ENCODE peak calls at places on chromosome 10, in nine cellular contexts. M is transverse colon, B is gastrocnemius medialis, R is heart left ventricle, C is IMR-90, T is spleen, X is Peyer's patch, A is adrenal gland, Q is prostate gland. V is an unnamed sample.

GRCh38 chr10:127948791-127949190 is 41.9 kb downstream of the PTPRE start:
- DNase-seq in M (no peak), B (no peak), R (no peak), C (no peak), T (no peak), X (no peak), A (no peak), Q (no peak), V (no peak)

GRCh38 chr10:44008270-44008916 is 359.7 kb upstream of the ZNF32 start:
- DNase-seq in M (no peak), B (no peak), R (peak), C (peak), T (no peak), X (no peak), A (no peak), Q (no peak), V (no peak)

GRCh38 chr10:50624866-50625491 is 1.2 kb upstream of the SGMS1 start:
- DNase-seq in M (peak), B (peak), R (peak), C (peak), T (no peak), X (peak), A (peak), Q (peak), V (peak)

GRCh38 chr10:6347391-6347951 is 144.7 kb downstream of the PFKFB3 start:
- DNase-seq in M (no peak), B (no peak), R (no peak), C (peak), T (peak), X (peak), A (no peak), Q (no peak), V (no peak)

GRCh38 chr10:76879116-76879706 is 758.4 kb downstream of the KCNMA1 start:
- DNase-seq in M (no peak), B (no peak), R (no peak), C (no peak), T (no peak), X (no peak), A (no peak), Q (no peak), V (no peak)

GRCh38 chr10:79926037-79926436 is 22.9 kb downstream of the SFTPD start:
- DNase-seq in M (no peak), B (no peak), R (no peak), C (no peak), T (peak), X (no peak), A (no peak), Q (no peak), V (no peak)

GRCh38 chr10:100520811-100521210 is 1.1 kb upstream of the SEC31B start:
- DNase-seq in M (no peak), B (no peak), R (no peak), C (peak), T (no peak), X (no peak), A (no peak), Q (no peak), V (no peak)

GRCh38 chr10:77189056-77189455 is 448.6 kb downstream of the KCNMA1 start:
- DNase-seq in M (no peak), B (no peak), R (no peak), C (no peak), T (no peak), X (no peak), A (no peak), Q (no peak), V (no peak)

GRCh38 chr10:129031233-129032150 is 435.5 kb upstream of the MGMT start:
- DNase-seq in M (peak), B (peak), R (peak), C (peak), T (no peak), X (no peak), A (peak), Q (peak), V (peak)

GRCh38 chr10:103687172-103687571 is 168.2 kb downstream of the SH3PXD2A start:
- DNase-seq in M (no peak), B (no peak), R (no peak), C (no peak), T (no peak), X (no peak), A (no peak), Q (no peak), V (no peak)

GRCh38 chr10:29055091-29055490 is 233.8 kb upstream of the LYZL1 start:
- DNase-seq in M (no peak), B (no peak), R (no peak), C (no peak), T (no peak), X (no peak), A (no peak), Q (no peak), V (no peak)

GRCh38 chr10:90930971-90931841 is 10.3 kb upstream of the ANKRD1 start:
- DNase-seq in M (no peak), B (peak), R (peak), C (peak), T (no peak), X (no peak), A (peak), Q (no peak), V (no peak)

GRCh38 chr10:42865716-42866114 is 83.1 kb downstream of the BMS1 start:
- DNase-seq in M (no peak), B (no peak), R (peak), C (no peak), T (no peak), X (no peak), A (no peak), Q (no peak), V (no peak)

GRCh38 chr10:6647811-6648526 is 67.9 kb upstream of the PRKCQ start:
- DNase-seq in M (peak), B (peak), R (peak), C (no peak), T (peak), X (peak), A (peak), Q (no peak), V (peak)

GRCh38 chr10:7457478-7458316 is 46.9 kb upstream of the SFMBT2 start:
- DNase-seq in M (no peak), B (no peak), R (no peak), C (no peak), T (no peak), X (no peak), A (no peak), Q (no peak), V (no peak)

GRCh38 chr10:78996449-78997129 is 72.2 kb upstream of the ZMIZ1 start:
- DNase-seq in M (no peak), B (no peak), R (no peak), C (no peak), T (no peak), X (no peak), A (no peak), Q (no peak), V (no peak)

GRCh38 chr10:20355915-20356314 is 539.7 kb downstream of the PLXDC2 start:
- DNase-seq in M (no peak), B (no peak), R (no peak), C (no peak), T (no peak), X (no peak), A (no peak), Q (no peak), V (no peak)

DNA sequence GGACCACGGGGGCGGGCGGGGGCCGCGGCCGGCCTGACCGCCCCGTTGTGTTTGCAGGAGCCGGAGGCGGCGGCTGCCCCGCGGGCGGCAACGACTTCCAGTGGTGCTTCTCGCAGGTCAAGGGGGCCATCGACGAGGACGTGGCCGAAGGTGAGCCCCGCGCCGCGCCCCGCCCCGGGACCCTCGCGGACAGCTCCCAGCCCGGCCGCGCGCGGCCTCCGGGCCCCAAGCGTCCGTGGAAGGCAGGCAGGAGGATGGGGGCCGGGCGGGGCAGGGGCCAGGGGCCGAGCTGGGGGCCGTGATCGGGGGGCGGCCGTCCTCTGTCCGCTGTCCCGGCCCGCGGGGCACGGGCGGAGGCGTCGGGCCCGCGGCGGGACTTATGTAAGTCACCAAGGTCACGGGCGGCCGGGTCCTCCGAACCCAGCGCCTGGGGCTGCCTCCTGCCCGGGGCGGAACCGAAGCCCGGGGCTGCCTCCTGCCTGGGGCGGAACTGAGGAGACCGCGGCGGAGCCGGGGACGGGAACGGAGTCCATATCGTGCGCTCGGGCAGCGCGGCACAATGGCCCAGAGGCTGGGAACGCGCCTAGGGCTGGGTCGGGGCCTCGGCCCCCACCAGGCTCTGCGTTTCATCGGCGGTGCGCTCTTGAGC is 497 bp downstream of the PPP2R2D start:
- DNase-seq in M (peak), B (peak), R (peak), C (peak), T (peak), X (peak), A (peak), Q (peak), V (peak)
- TF ChIP-seq POLR2A in M (peak), B (no peak), R (no peak), C (no peak), T (no peak), X (peak), A (no peak), Q (peak), V (peak)

GRCh38 chr10:88991161-88991899 is 732 bp downstream of the FAS start:
- DNase-seq in M (peak), B (peak), R (peak), C (peak), T (peak), X (peak), A (peak), Q (peak), V (peak)
- TF ChIP-seq POLR2A in M (peak), B (peak), R (peak), C (peak), T (no peak), X (peak), A (peak), Q (peak), V (peak)

DNA sequence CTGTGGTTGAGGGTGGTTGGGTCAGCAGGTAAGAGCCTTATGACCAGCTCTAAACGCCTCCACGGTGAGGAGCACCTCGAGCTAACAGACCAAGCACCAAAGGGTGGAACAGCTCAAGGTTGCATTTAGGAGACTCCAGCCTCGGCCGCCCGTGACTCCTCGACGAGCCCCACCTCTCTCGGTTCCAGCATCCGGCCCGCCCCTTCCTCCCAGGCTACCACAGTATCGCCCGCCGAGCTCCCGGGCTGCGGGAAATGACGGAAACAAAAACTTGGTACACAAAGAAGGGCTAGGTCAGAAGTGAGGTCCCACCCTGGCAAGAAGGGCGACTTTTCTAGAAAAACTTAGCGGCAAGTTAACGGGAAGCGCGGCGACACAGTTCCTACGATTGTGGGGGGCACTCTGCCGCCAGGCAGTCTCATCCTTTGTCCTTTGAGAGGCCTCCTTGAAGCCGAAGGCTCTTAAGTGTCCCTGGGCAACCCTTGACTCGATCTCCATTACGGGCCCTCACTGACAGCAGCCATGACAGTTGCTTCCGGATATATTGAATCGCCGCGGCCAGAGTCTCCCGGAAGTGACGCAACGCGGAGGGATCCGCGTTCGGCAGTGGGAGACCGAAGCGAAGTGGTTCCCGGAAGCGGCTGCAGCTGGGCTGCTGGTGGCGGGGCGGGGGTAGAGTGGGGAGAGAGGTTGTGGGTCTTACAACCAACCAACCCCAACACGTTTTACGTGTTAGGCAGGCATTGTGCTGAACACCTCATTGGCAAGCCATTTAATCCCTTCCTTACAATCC is 40.2 kb upstream of the ZNF518A start:
- DNase-seq in M (peak), B (peak), R (peak), C (peak), T (peak), X (peak), A (peak), Q (peak), V (peak)
- TF ChIP-seq POLR2A in M (peak), B (no peak), R (peak), C (peak), T (peak), X (peak), A (peak), Q (no peak), V (peak)

GRCh38 chr10:89207181-89207800 is at the start of gene CH25H:
- DNase-seq in M (peak), B (peak), R (peak), C (peak), T (no peak), X (peak), A (peak), Q (peak), V (no peak)
- TF ChIP-seq POLR2A in M (peak), B (no peak), R (peak), C (no peak), T (no peak), X (peak), A (no peak), Q (peak), V (no peak)

GRCh38 chr10:131437556-131438465 is 126.3 kb upstream of the TCERG1L start:
- DNase-seq in M (no peak), B (no peak), R (no peak), C (no peak), T (no peak), X (no peak), A (no peak), Q (no peak), V (no peak)
- TF ChIP-seq POLR2A in M (no peak), B (no peak), R (no peak), C (no peak), T (no peak), X (no peak), A (no peak), Q (no peak), V (no peak)

GRCh38 chr10:34392641-34393170 is 422.4 kb downstream of the PARD3 start:
- DNase-seq in M (no peak), B (no peak), R (no peak), C (peak), T (no peak), X (no peak), A (no peak), Q (no peak), V (no peak)

GRCh38 chr10:34396669-34397068 is 418.4 kb downstream of the PARD3 start:
- DNase-seq in M (no peak), B (no peak), R (no peak), C (no peak), T (no peak), X (no peak), A (no peak), Q (no peak), V (no peak)

DNA sequence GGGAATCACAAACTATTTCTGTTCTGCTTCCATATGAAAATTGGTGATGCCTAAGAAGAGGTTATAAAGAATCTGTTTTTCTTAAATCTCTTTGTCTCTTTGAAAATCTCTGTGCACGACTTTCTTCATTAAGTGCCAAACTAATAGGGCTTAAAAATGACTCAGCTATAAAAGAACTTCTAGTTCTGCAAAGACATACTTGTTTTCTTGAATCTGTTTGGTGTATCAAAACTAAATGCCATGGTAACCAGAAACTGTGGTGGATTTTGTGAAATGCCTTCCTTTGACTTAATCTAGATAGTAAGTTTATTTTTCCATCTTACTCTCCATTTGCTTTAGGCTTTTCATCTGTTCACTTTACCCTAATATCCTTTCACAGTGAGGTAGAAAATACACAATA is 417.8 kb downstream of the PARD3 start:
- DNase-seq in M (no peak), B (no peak), R (no peak), C (peak), T (no peak), X (no peak), A (no peak), Q (no peak), V (no peak)
- TF ChIP-seq POLR2A in M (no peak), B (no peak), R (no peak), C (no peak), T (no peak), X (no peak), A (no peak), Q (no peak), V (no peak)

DNA sequence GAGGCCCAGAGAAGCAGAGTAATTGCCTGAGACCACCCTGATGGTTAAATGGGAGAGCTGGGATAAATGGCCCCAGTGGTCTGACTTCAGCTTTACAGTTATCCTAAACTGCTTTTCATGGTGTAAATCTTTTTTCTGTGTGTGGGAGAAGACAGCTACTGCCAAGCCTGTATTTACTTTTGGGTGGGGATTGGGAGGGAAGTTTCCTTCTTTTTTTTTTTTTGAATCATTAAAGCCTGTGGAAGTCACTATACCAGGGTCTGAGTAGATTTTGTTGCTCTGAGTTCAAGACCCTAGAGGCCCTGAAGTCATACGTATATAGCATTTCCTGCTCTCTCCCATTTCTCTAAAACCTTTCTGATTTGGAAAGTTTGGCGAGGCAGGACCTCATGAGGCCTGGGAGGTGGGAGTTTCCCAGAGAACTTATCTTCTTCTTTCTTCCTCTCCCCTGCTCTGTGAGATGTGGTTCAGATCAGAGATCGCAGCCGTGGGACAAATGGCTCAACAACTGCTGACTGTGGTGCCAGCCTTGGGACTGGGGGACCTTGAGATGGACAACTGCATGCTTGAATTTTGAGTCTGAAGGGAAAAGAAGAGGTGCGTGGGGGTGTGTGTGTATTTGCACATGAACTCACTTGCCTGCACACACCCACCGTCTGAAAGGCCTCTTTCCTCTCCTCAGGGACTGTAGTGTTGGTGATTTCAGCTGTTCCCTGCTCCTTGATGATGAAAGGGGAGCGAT is 18.1 kb downstream of the LRMDA start:
- DNase-seq in M (no peak), B (no peak), R (no peak), C (no peak), T (no peak), X (no peak), A (peak), Q (no peak), V (no peak)
- TF ChIP-seq POLR2A in M (no peak), B (no peak), R (no peak), C (no peak), T (no peak), X (no peak), A (no peak), Q (no peak), V (no peak)

DNA sequence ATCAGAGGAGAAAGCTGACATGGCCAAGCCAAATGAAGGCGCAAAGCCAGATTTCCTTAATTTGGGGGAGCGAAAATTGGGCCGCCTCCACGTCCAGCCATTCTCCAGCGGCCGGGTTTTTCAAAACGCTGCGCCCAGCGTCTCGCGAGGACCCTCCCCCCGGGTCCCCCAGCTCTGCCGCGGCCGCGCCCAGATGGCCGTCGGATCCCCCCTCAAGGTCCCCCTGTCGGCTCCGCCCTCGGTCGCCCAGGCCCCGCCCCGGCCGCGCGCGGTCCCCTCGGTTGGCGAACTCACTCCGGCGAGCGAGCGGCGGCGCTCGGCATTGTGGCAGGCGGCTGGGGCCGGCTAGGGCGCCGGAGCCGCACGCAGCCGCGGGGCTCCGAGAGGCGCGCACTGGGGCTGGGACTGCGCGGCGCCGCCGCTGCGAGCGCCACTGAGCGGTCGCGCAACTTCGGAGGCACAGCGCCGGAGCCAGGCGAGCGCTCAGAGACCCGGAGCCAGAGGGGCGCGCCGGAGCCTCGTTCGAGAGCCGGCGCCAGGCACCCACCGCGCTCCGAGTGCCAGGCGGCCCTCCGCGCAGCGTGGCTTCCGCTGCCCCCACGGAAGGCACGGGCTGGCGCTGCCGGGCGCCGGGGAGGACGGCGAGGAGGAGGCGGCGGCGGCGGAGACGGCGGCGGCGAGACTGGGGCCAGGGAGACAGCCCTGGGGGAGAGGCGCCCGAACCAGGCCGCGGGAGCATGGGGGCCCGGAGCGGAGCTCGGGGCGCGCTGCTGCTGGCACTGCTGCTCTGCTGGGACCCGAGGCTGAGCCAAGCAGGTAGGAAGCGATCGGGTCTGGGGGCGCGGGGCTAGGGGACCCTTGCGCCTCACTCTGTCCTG is at the start of gene UNC5B:
- DNase-seq in M (peak), B (peak), R (peak), C (peak), T (peak), X (peak), A (peak), Q (peak), V (peak)
- TF ChIP-seq POLR2A in M (peak), B (peak), R (peak), C (peak), T (no peak), X (peak), A (peak), Q (peak), V (no peak)

GRCh38 chr10:86393401-86393800 is 26.8 kb upstream of the GRID1 start:
- DNase-seq in M (no peak), B (no peak), R (no peak), C (no peak), T (peak), X (no peak), A (no peak), Q (no peak), V (no peak)

GRCh38 chr10:86391236-86391840 is 24.7 kb upstream of the GRID1 start:
- DNase-seq in M (no peak), B (no peak), R (no peak), C (no peak), T (no peak), X (no peak), A (no peak), Q (no peak), V (no peak)

GRCh38 chr10:86393858-86394472 is 27.4 kb upstream of the GRID1 start:
- DNase-seq in M (no peak), B (no peak), R (no peak), C (no peak), T (no peak), X (no peak), A (no peak), Q (no peak), V (no peak)

GRCh38 chr10:86391986-86392722 is 25.6 kb upstream of the GRID1 start:
- DNase-seq in M (no peak), B (no peak), R (no peak), C (no peak), T (no peak), X (no peak), A (no peak), Q (no peak), V (no peak)

GRCh38 chr10:86392723-86393094 is 26.1 kb upstream of the GRID1 start:
- DNase-seq in M (no peak), B (no peak), R (no peak), C (no peak), T (no peak), X (no peak), A (no peak), Q (no peak), V (no peak)
- TF ChIP-seq POLR2A in M (no peak), B (no peak), R (no peak), C (no peak), T (no peak), X (no peak), A (no peak), Q (no peak), V (no peak)

GRCh38 chr10:68471586-68472408 is at the start of gene DNA2:
- DNase-seq in M (peak), B (peak), R (peak), C (peak), T (peak), X (peak), A (peak), Q (peak), V (peak)
- TF ChIP-seq POLR2A in M (no peak), B (no peak), R (peak), C (no peak), T (no peak), X (no peak), A (peak), Q (no peak), V (peak)